ENCODE peak calls at places on chromosomes 7 and 10, in six cellular contexts. M is SJSA1, C is substantia nigra, O is COR-L47, W is WTC11, S is ELR. J is an unnamed sample.

GRCh38 chr7:7795736-7796135 is 77.3 kb upstream of the RPA3 start:
- DNase-seq in C (no peak), O (no peak), S (peak; percentile 89), M (no peak), W (no peak), J (no peak)

GRCh38 chr10:21424511-21424910 is 101.0 kb downstream of the SKIDA1 start:
- DNase-seq in M (no peak), W (no peak), S (peak; percentile 9), O (no peak), C (no peak), J (no peak)

GRCh38 chr7:126958367-126958766 is 294.4 kb downstream of the GRM8 start:
- DNase-seq in C (no peak), O (no peak), M (no peak), S (no peak), W (no peak), J (no peak)

GRCh38 chr7:127770870-127771269 is 118.9 kb downstream of the SND1 start:
- DNase-seq in M (no peak), S (peak; percentile 23), C (no peak), W (no peak), O (no peak), J (no peak)

GRCh38 chr10:127734753-127735152 is 2.2 kb upstream of the FOXI2 start:
- DNase-seq in M (no peak), S (no peak), W (no peak), O (no peak), C (no peak), J (no peak)

GRCh38 chr10:62582804-62583208 is 208.6 kb downstream of the ZNF365 start:
- DNase-seq in S (peak; percentile 89), C (no peak), W (no peak), O (no peak), M (peak; percentile 74), J (no peak)

GRCh38 chr7:195830-196128 is 3.4 kb downstream of the FAM20C start:
- DNase-seq in C (no peak), M (no peak), W (no peak), O (no peak), S (no peak), J (no peak)

GRCh38 chr7:157555308-157555707 is 218.5 kb downstream of the DNAJB6 start:
- DNase-seq in W (peak; percentile 5), O (no peak), M (peak; percentile 45), C (no peak), S (no peak), J (no peak)

GRCh38 chr7:26376208-26376917 is 84.7 kb downstream of the SNX10 start:
- DNase-seq in C (peak; percentile 38), M (no peak), W (peak; percentile 86), O (peak; percentile 86), S (no peak), J (peak; percentile 53)

GRCh38 chr7:15582773-15583172 is 21.0 kb upstream of the AGMO start:
- DNase-seq in S (no peak), W (no peak), C (no peak), O (no peak), M (no peak), J (no peak)

GRCh38 chr7:43851796-43852195 is 17.5 kb downstream of the MRPS24 start:
- DNase-seq in O (no peak), M (no peak), W (no peak), C (no peak), S (no peak), J (no peak)

GRCh38 chr7:20310963-20311742 is 19.5 kb upstream of the ITGB8 start:
- DNase-seq in W (no peak), C (no peak), O (peak; percentile 10), M (peak; percentile 59), S (peak; percentile 51), J (peak; percentile 51)

GRCh38 chr7:135976312-135977019 is 693 bp downstream of the MTPN start:
- DNase-seq in W (peak; percentile 33), O (no peak), C (no peak), M (no peak), S (peak; percentile 38), J (no peak)

GRCh38 chr7:13021566-13021965 is 334.1 kb downstream of the ARL4A start:
- DNase-seq in O (no peak), W (no peak), M (peak; percentile 60), C (no peak), S (no peak), J (no peak)

GRCh38 chr7:35605760-35606159 is 89.2 kb downstream of the HERPUD2 start:
- DNase-seq in S (peak; percentile 74), M (no peak), W (no peak), O (no peak), C (no peak), J (no peak)

GRCh38 chr10:103013398-103013797 is 95.3 kb downstream of the CNNM2 start:
- DNase-seq in S (no peak), O (no peak), M (no peak), W (no peak), C (no peak), J (no peak)

GRCh38 chr7:46619723-46620310 is 698.7 kb upstream of the IGFBP3 start:
- DNase-seq in C (no peak), W (no peak), M (no peak), O (no peak), S (no peak), J (no peak)

GRCh38 chr7:33753881-33754525 is 151.3 kb upstream of the BMPER start:
- DNase-seq in C (no peak), O (no peak), W (no peak), S (no peak), M (peak; percentile 24), J (no peak)

GRCh38 chr7:33836797-33837355 is 68.5 kb upstream of the BMPER start:
- DNase-seq in M (no peak), W (peak; percentile 56), S (no peak), O (no peak), C (no peak), J (no peak)

GRCh38 chr10:124403548-124403947 is 15.2 kb downstream of the OAT start:
- DNase-seq in O (peak; percentile 42), C (no peak), M (peak; percentile 52), W (peak; percentile 30), S (peak; percentile 84), J (peak; percentile 68)

GRCh38 chr10:51083280-51083986 is 9.1 kb downstream of the PRKG1 start:
- DNase-seq in O (no peak), C (no peak), W (peak; percentile 21), M (no peak), S (no peak), J (no peak)

J was measured in midbrain.